ENCODE peak calls at places on chromosomes 16 and 17, in five cellular contexts. One of them, this sample, is unnamed.

GRCh38 chr17:19713462-19713861 is 2.9 kb downstream of the SLC47A2 start:
- DNase-seq in endothelial cell of umbilical vein: no peak
- DNase-seq in prostate gland: no peak
- DNase-seq in stomach: no peak
- DNase-seq in SK-N-SH: peak; percentile 52
- DNase-seq in this sample: no peak

GRCh38 chr17:77445030-77445907 is 304.5 kb downstream of the SEC14L1 start:
- DNase-seq in endothelial cell of umbilical vein: no peak
- DNase-seq in prostate gland: no peak
- DNase-seq in stomach: peak; percentile 57
- DNase-seq in SK-N-SH: no peak
- DNase-seq in this sample: peak; percentile 79

GRCh38 chr16:86664518-86665318 is 86.4 kb downstream of the FOXL1 start:
- DNase-seq in endothelial cell of umbilical vein: peak; percentile 94
- DNase-seq in prostate gland: no peak
- DNase-seq in stomach: peak; percentile 49
- DNase-seq in SK-N-SH: no peak
- DNase-seq in this sample: no peak

GRCh38 chr16:85006639-85007038 is 4.7 kb downstream of the ZDHHC7 start:
- DNase-seq in endothelial cell of umbilical vein: no peak
- DNase-seq in prostate gland: no peak
- DNase-seq in stomach: no peak
- DNase-seq in SK-N-SH: no peak
- DNase-seq in this sample: no peak

GRCh38 chr16:23587726-23588125 is 8.4 kb downstream of the NDUFAB1 start:
- DNase-seq in endothelial cell of umbilical vein: no peak
- DNase-seq in prostate gland: no peak
- DNase-seq in stomach: no peak
- DNase-seq in SK-N-SH: no peak
- DNase-seq in this sample: no peak

GRCh38 chr17:8940866-8941471 is 24.5 kb downstream of the PIK3R5 start:
- DNase-seq in endothelial cell of umbilical vein: no peak
- DNase-seq in prostate gland: no peak
- DNase-seq in stomach: no peak
- DNase-seq in SK-N-SH: no peak
- DNase-seq in this sample: no peak

GRCh38 chr17:37614391-37614790 is 5.2 kb upstream of the SYNRG start:
- DNase-seq in endothelial cell of umbilical vein: no peak
- DNase-seq in prostate gland: no peak
- DNase-seq in stomach: no peak
- DNase-seq in SK-N-SH: no peak
- DNase-seq in this sample: no peak

GRCh38 chr17:8755590-8756255 is 2.6 kb downstream of the SPDYE4 start:
- DNase-seq in endothelial cell of umbilical vein: no peak
- DNase-seq in prostate gland: no peak
- DNase-seq in stomach: no peak
- DNase-seq in SK-N-SH: no peak
- DNase-seq in this sample: no peak

GRCh38 chr16:81429045-81429521 is 15.5 kb upstream of the CMIP start:
- DNase-seq in endothelial cell of umbilical vein: peak; percentile 70
- DNase-seq in prostate gland: no peak
- DNase-seq in stomach: peak; percentile 77
- DNase-seq in SK-N-SH: peak; percentile 56
- DNase-seq in this sample: no peak

GRCh38 chr17:31533546-31534155 is 142.2 kb downstream of the RAB11FIP4 start:
- DNase-seq in endothelial cell of umbilical vein: peak; percentile 44
- DNase-seq in prostate gland: no peak
- DNase-seq in stomach: peak; percentile 40
- DNase-seq in SK-N-SH: peak; percentile 81
- DNase-seq in this sample: peak; percentile 53

GRCh38 chr17:79874329-79874981 is 35.2 kb upstream of the CBX4 start:
- DNase-seq in endothelial cell of umbilical vein: peak; percentile 46
- DNase-seq in prostate gland: no peak
- DNase-seq in stomach: no peak
- DNase-seq in SK-N-SH: peak; percentile 80
- DNase-seq in this sample: no peak

GRCh38 chr17:63542942-63543821 is 7.1 kb upstream of the DCAF7 start:
- DNase-seq in endothelial cell of umbilical vein: no peak
- DNase-seq in prostate gland: no peak
- DNase-seq in stomach: peak; percentile 70
- DNase-seq in SK-N-SH: peak; percentile 44
- DNase-seq in this sample: no peak

GRCh38 chr17:65027305-65027704 is 29.2 kb downstream of the GNA13 start:
- DNase-seq in endothelial cell of umbilical vein: peak; percentile 82
- DNase-seq in prostate gland: no peak
- DNase-seq in stomach: no peak
- DNase-seq in SK-N-SH: peak; percentile 52
- DNase-seq in this sample: no peak

GRCh38 chr17:45946841-45947256 is 52.2 kb upstream of the STH start:
- DNase-seq in endothelial cell of umbilical vein: no peak
- DNase-seq in prostate gland: no peak
- DNase-seq in stomach: no peak
- DNase-seq in SK-N-SH: no peak
- DNase-seq in this sample: peak; percentile 62

GRCh38 chr16:74608944-74609343 is 2.0 kb upstream of the GLG1 start:
- DNase-seq in endothelial cell of umbilical vein: no peak
- DNase-seq in prostate gland: no peak
- DNase-seq in stomach: no peak
- DNase-seq in SK-N-SH: no peak
- DNase-seq in this sample: no peak

GRCh38 chr17:67642488-67642887 is 75.2 kb upstream of the NOL11 start:
- DNase-seq in endothelial cell of umbilical vein: no peak
- DNase-seq in prostate gland: no peak
- DNase-seq in stomach: no peak
- DNase-seq in SK-N-SH: no peak
- DNase-seq in this sample: no peak

GRCh38 chr17:32516940-32517711 is 30.3 kb downstream of the CDK5R1 start:
- DNase-seq in endothelial cell of umbilical vein: no peak
- DNase-seq in prostate gland: no peak
- DNase-seq in stomach: no peak
- DNase-seq in SK-N-SH: no peak
- DNase-seq in this sample: no peak

DNA sequence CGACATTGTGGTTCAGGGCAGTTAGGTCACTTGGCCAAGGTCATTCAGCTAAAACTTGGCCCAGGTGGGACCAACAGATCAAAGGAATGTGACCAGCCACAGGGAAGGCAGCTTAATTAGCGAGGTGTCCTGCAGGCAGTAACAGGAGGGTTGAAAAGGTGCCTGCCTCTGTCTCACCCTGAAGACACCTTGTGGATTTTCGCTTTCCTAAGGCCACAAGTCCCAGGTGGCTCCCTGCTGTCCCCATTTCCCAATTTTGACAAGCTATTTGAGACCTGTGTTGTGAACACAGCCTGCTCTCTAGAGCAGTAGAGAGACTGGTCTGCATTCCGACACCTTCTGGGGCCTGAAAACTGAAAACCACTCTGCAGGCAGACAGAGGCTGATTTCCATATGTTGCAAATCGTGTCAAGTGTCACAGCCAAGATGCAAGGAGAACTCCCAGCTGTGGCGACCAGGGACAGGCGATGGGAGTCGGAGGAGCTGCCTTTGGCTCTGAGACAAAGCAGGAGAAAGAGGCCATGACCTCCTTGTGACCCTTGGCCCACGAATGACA is 593.1 kb upstream of the CDH5 start:
- DNase-seq in endothelial cell of umbilical vein: no peak
- DNase-seq in prostate gland: no peak
- DNase-seq in stomach: no peak
- DNase-seq in SK-N-SH: no peak
- DNase-seq in this sample: no peak
- TF ChIP-seq POLR2AphosphoS5 in endothelial cell of umbilical vein: no peak
- TF ChIP-seq POLR2AphosphoS5 in prostate gland: no peak
- TF ChIP-seq POLR2AphosphoS5 in stomach: no peak
- TF ChIP-seq POLR2AphosphoS5 in SK-N-SH: no peak
- TF ChIP-seq POLR2AphosphoS5 in this sample: no peak

GRCh38 chr17:40178660-40179059 is 1.4 kb downstream of the RAPGEFL1 start:
- DNase-seq in endothelial cell of umbilical vein: no peak
- DNase-seq in prostate gland: no peak
- DNase-seq in stomach: no peak
- DNase-seq in SK-N-SH: no peak
- DNase-seq in this sample: no peak

GRCh38 chr17:40180694-40181093 is 3.4 kb downstream of the RAPGEFL1 start:
- DNase-seq in endothelial cell of umbilical vein: no peak
- DNase-seq in prostate gland: peak; percentile 48
- DNase-seq in stomach: peak; percentile 81
- DNase-seq in SK-N-SH: no peak
- DNase-seq in this sample: peak; percentile 64

GRCh38 chr17:40179923-40180659 is 2.8 kb downstream of the RAPGEFL1 start:
- DNase-seq in endothelial cell of umbilical vein: no peak
- DNase-seq in prostate gland: no peak
- DNase-seq in stomach: no peak
- DNase-seq in SK-N-SH: no peak
- DNase-seq in this sample: no peak

GRCh38 chr17:40182606-40183005 is 5.3 kb downstream of the RAPGEFL1 start:
- DNase-seq in endothelial cell of umbilical vein: no peak
- DNase-seq in prostate gland: no peak
- DNase-seq in stomach: no peak
- DNase-seq in SK-N-SH: no peak
- DNase-seq in this sample: no peak

DNA sequence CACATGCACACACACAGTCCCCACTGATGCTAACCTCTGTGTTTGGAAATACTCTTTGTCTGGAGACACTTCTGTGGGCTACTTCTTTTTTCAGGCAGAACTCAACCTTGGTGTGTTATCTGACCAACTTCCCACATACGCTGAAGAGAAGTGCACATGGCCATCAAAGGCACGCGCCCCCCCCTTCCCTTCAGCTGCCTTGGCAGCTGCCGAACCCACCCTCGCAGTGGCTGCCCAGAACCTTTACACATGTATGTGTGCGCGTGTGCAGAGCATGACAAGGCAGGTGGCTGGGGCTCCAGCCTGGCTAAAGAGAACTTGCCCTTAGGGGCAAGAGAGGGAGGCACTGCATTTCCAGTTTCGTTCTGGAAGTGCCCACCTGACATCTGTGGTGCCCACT is 3.9 kb downstream of the RAPGEFL1 start:
- DNase-seq in endothelial cell of umbilical vein: no peak
- DNase-seq in prostate gland: no peak
- DNase-seq in stomach: no peak
- DNase-seq in SK-N-SH: no peak
- DNase-seq in this sample: no peak
- H3K4me1 ChIP-seq in endothelial cell of umbilical vein: peaks cover 3% of the 10 kb centered on the region
- H3K4me1 ChIP-seq in prostate gland: peaks cover 7% of the 10 kb centered on the region
- H3K4me1 ChIP-seq in stomach: peaks cover 49% of the 10 kb centered on the region
- H3K4me1 ChIP-seq in SK-N-SH: peaks cover 6% of the 10 kb centered on the region
- H3K4me1 ChIP-seq in this sample: peaks cover 19% of the 10 kb centered on the region

GRCh38 chr17:59498421-59499307 is 66.7 kb upstream of the DHX40 start:
- DNase-seq in endothelial cell of umbilical vein: no peak
- DNase-seq in prostate gland: no peak
- DNase-seq in stomach: no peak
- DNase-seq in SK-N-SH: peak; percentile 23
- DNase-seq in this sample: no peak
- TF ChIP-seq POLR2AphosphoS5 in endothelial cell of umbilical vein: no peak
- TF ChIP-seq POLR2AphosphoS5 in prostate gland: no peak
- TF ChIP-seq POLR2AphosphoS5 in stomach: no peak
- TF ChIP-seq POLR2AphosphoS5 in SK-N-SH: no peak
- TF ChIP-seq POLR2AphosphoS5 in this sample: no peak

DNA sequence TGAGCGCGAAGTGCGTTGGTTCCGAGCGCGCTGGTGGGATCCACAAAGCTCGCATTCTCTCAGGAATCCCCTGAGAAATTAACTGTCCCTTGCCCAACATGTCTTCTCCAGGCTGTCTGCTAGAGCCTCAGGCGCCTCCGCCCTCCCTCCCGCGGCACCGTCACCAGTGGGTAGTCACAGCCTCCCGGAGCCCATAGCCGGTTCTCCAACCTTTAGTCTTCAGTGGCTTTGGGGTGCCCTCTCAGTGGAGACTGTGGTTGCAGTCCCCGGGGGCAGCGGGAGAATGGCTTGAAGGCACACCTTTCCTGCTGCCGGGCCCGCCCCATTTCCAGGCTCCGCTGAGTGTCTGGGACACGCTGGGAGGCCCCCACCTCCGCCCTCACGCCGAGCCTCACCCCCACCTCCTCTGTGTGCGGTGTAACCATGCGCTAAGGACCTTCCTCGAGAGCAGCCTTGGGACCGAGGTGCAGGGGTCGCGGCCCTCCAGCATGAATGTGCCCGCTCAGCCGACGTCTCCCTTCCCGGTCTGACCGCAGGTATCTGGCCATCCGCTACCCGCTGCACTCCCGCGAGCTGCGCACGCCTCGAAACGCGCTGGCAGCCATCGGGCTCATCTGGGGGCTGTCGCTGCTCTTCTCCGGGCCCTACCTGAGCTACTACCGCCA is 1.7 kb downstream of the GALR2 start:
- DNase-seq in endothelial cell of umbilical vein: no peak
- DNase-seq in prostate gland: no peak
- DNase-seq in stomach: no peak
- DNase-seq in SK-N-SH: peak; percentile 64
- DNase-seq in this sample: peak; percentile 75
- H3K4me1 ChIP-seq in endothelial cell of umbilical vein: peaks cover 9% of the 10 kb centered on the region
- H3K4me1 ChIP-seq in prostate gland: peaks cover under 1% of the 10 kb centered on the region
- H3K4me1 ChIP-seq in stomach: peaks cover 56% of the 10 kb centered on the region
- H3K4me1 ChIP-seq in SK-N-SH: no peaks in the 10 kb centered on the region
- H3K4me1 ChIP-seq in this sample: peaks cover 54% of the 10 kb centered on the region

GRCh38 chr17:38729886-38730525 is at the start of gene CISD3:
- DNase-seq in endothelial cell of umbilical vein: peak; percentile 63
- DNase-seq in prostate gland: peak; percentile 81
- DNase-seq in stomach: peak; percentile 91
- DNase-seq in SK-N-SH: peak; percentile 95
- DNase-seq in this sample: peak; percentile 90
- TF ChIP-seq POLR2AphosphoS5 in endothelial cell of umbilical vein: peak; percentile 96
- TF ChIP-seq POLR2AphosphoS5 in prostate gland: no peak
- TF ChIP-seq POLR2AphosphoS5 in stomach: peak; percentile 41
- TF ChIP-seq POLR2AphosphoS5 in SK-N-SH: peak; percentile 11
- TF ChIP-seq POLR2AphosphoS5 in this sample: no peak

GRCh38 chr17:34302626-34303025 is 16.6 kb upstream of the CCL8 start:
- DNase-seq in endothelial cell of umbilical vein: no peak
- DNase-seq in prostate gland: no peak
- DNase-seq in stomach: no peak
- DNase-seq in SK-N-SH: no peak
- DNase-seq in this sample: no peak
- H3K4me1 ChIP-seq in endothelial cell of umbilical vein: peaks cover 7% of the 10 kb centered on the region
- H3K4me1 ChIP-seq in prostate gland: no peaks in the 10 kb centered on the region
- H3K4me1 ChIP-seq in stomach: peaks cover under 1% of the 10 kb centered on the region
- H3K4me1 ChIP-seq in SK-N-SH: peaks cover 20% of the 10 kb centered on the region
- H3K4me1 ChIP-seq in this sample: peaks cover 8% of the 10 kb centered on the region

DNA sequence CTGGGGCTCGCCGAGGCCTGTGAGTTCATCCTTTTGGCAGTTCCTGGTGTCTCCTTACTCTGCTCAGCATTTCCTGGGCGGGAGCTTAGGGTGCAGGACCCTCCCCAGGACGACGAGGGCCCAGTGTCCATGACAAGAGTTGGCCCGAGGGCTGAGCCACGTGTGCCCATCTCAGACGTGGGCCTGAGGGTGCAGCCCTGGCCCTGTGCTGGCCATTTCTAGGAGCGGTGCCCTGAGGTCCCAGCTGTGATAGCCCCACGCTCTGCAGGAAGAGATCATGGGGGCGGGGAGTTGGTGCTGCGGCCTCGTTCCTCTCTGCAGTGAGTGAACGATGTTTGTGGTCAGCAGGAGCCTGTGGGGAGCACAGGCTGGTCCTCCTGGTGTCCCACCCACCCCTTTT is 6.0 kb upstream of the MC1R start:
- DNase-seq in endothelial cell of umbilical vein: no peak
- DNase-seq in prostate gland: no peak
- DNase-seq in stomach: no peak
- DNase-seq in SK-N-SH: no peak
- DNase-seq in this sample: peak; percentile 52
- TF ChIP-seq POLR2AphosphoS5 in endothelial cell of umbilical vein: no peak
- TF ChIP-seq POLR2AphosphoS5 in prostate gland: no peak
- TF ChIP-seq POLR2AphosphoS5 in stomach: no peak
- TF ChIP-seq POLR2AphosphoS5 in SK-N-SH: no peak
- TF ChIP-seq POLR2AphosphoS5 in this sample: no peak

This sample was measured in upper lobe of left lung.